ENCODE peak calls at places on chromosomes 16 and 17, in four cellular contexts. S is psoas muscle; R is left ventricle myocardium inferior; C is effector memory CD4-positive, alpha-beta T cell. V is an unnamed sample. For H3K4me1 and H3K27me3, the result is how much of the 10 kb centered on the place peaks cover.

GRCh38 chr17:8345052-8345690 is 5.5 kb downstream of the ODF4 start:
- DNase-seq in S (no peak), R (no peak), C (no peak), V (no peak)

GRCh38 chr17:73645050-73645871 is 1.0 kb upstream of the SDK2 start:
- DNase-seq in S (peak), R (peak), C (no peak), V (no peak)

GRCh38 chr16:77993111-77993571 is 29.2 kb upstream of the CLEC3A start:
- DNase-seq in S (no peak), R (no peak), C (no peak), V (no peak)

GRCh38 chr17:34811561-34811960 is 149.7 kb downstream of the CCT6B start:
- DNase-seq in S (no peak), R (no peak), C (no peak), V (no peak)

GRCh38 chr17:81341347-81342061 is 46.4 kb upstream of the SLC38A10 start:
- DNase-seq in S (no peak), R (no peak), C (no peak), V (no peak)

GRCh38 chr17:47278561-47278960 is 24.9 kb downstream of the ITGB3 start:
- DNase-seq in S (no peak), R (no peak), C (no peak), V (no peak)

GRCh38 chr17:6170349-6170748 is 100.2 kb downstream of the WSCD1 start:
- DNase-seq in S (no peak), R (no peak), C (no peak), V (no peak)

GRCh38 chr16:1920727-1921155 is 2.5 kb upstream of the HS3ST6 start:
- DNase-seq in S (no peak), R (no peak), C (no peak), V (no peak)

GRCh38 chr17:1229354-1229890 is 40.8 kb upstream of the BHLHA9 start:
- DNase-seq in S (peak), R (peak), C (peak), V (peak)

GRCh38 chr17:65627892-65628622 is 66.6 kb upstream of the AXIN2 start:
- DNase-seq in S (no peak), R (no peak), C (no peak), V (no peak)

GRCh38 chr17:42248351-42249179 is 27.6 kb downstream of the STAT5B start:
- DNase-seq in S (peak), R (peak), C (peak), V (peak)

GRCh38 chr16:54936086-54936978 is 5.7 kb downstream of the IRX5 start:
- DNase-seq in S (peak), R (no peak), C (no peak), V (no peak)

GRCh38 chr17:20094777-20095176 is 85.6 kb downstream of the SPECC1 start:
- DNase-seq in S (no peak), R (no peak), C (no peak), V (no peak)

GRCh38 chr16:60932600-60932999 is 1103.6 kb downstream of the CDH8 start:
- DNase-seq in S (no peak), R (no peak), C (no peak), V (no peak)

GRCh38 chr17:12730931-12731521 is 58.3 kb upstream of the ARHGAP44 start:
- DNase-seq in S (peak), R (peak), C (no peak), V (no peak)

DNA sequence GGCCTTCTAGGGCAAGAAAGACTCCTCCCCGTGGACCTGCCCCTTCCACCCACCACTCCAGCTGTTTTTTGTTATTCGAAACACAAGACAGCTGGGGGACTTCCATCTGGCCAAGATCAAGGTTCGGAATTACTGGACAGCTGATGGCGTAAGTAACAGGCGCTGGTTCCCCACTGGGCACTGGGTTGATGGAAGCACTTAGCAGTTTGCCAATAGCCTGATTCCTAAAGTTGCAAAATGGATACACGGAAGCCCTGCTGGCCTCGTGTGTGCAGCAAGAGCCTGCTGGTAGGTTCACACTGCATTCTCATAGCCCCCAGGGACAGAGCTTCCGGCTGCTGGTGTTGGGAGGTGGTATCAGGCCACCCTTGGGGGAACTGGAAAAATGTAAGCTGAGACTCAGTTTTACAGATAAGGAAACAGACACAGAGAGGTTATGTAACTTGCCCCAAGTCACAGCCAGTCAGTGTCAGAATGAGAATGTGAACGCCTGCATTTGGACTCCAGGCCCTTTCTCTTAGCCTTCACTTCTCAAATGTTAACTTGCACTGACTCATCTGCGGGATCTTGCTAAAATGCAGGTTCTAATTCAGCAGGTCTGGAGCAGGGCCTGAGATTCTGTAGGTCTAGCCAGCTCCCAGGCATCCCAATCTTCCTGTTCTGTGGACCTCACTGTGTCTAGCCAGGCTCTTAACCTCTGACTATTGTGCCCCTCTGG is 171.8 kb downstream of the KATNIP start:
- DNase-seq in S (peak), R (peak), C (no peak), V (no peak)
- H3K4me3 ChIP-seq in S (no peak), R (no peak), C (no peak), V (no peak)

DNA sequence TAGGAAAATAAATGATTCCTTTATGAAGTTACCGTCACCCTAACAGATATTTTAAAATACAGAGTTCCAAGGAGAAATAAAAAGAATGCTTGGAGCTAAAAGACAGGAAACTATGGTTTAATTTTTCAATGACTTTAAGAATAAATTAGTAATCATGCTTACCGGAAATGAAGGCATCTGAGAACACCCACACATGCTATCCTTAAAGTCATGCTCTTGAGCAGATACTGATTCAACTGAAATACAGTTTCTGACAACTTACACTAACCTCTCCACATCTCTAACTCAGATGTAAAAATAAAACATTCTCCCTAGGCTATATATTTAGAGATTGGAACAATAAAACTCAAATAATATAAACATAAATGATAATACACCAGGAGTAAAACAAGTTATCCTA is 7.8 kb downstream of the PSMD12 start:
- DNase-seq in S (no peak), R (no peak), C (no peak), V (no peak)
- H3K4me1 ChIP-seq in S (under half), R (half or more), C (under half), V (under half)

GRCh38 chr17:78348055-78348745 is 11.7 kb downstream of the SOCS3 start:
- DNase-seq in S (no peak), R (no peak), C (no peak), V (no peak)
- H3K27me3 ChIP-seq in S (under half), R (under half), C (under half), V (under half)

DNA sequence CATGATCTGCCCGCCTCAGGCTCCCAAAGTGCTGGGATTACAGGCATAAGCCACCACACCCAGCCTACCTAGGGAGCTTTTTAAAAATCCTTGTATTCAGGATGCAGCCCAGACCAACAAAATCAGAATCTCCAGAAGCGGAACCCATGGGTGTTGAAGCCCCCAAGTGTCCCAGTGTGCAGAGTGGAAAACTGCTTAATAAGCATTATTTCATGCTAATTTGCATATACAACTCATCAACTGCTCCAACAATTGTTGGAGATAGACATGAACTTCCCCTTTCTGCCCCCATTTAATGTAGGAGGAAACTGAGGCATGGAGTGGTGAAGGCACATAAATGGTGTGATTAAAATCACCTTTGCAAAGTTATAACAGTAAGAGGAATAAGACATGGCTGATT is 84.3 kb upstream of the C16orf82 start:
- DNase-seq in S (no peak), R (no peak), C (no peak), V (no peak)
- H3K4me3 ChIP-seq in S (no peak), R (no peak), C (no peak), V (no peak)

GRCh38 chr17:38870259-38871165 is 654 bp downstream of the LASP1 start:
- DNase-seq in S (peak), R (peak), C (peak), V (peak)
- H3K4me1 ChIP-seq in S (under half), R (half or more), C (under half), V (half or more)

GRCh38 chr16:73064227-73064995 is 16.5 kb upstream of the ZFHX3 start:
- DNase-seq in S (no peak), R (peak), C (no peak), V (no peak)
- H3K27me3 ChIP-seq in S (under half), R (half or more), C (under half), V (under half)

GRCh38 chr16:88754912-88755744 is 29.9 kb downstream of the PIEZO1 start:
- DNase-seq in S (no peak), R (no peak), C (no peak), V (no peak)
- H3K4me3 ChIP-seq in S (no peak), R (no peak), C (no peak), V (no peak)

V was measured in CD8-positive, alpha-beta memory T cell.